ENCODE peak calls at places on chromosomes 4 and X, in five cellular contexts. E is A549, Y is SK-N-SH, O is GM12878, X is HepG2. N is an unnamed sample.

GRCh38 chr4:1234296-1234695 is 14.6 kb downstream of the CTBP1 start:
- DNase-seq in E (no peak), O (no peak), X (no peak), Y (peak; percentile 63), N (no peak)

GRCh38 chr4:52510939-52511583 is 148.0 kb downstream of the USP46 start:
- DNase-seq in Y (no peak), O (no peak), X (no peak), E (no peak), N (no peak)

GRCh38 chrX:10833299-10834169 is 213.1 kb upstream of the MID1 start:
- DNase-seq in O (no peak), Y (no peak), X (peak; percentile 10), E (peak; percentile 9), N (no peak)

GRCh38 chrX:38986586-38986985 is 185.3 kb downstream of the MID1IP1 start:
- DNase-seq in Y (no peak), E (no peak), X (no peak), O (no peak), N (no peak)

GRCh38 chr4:174084542-174084941 is 198.9 kb downstream of the FBXO8 start:
- DNase-seq in E (no peak), Y (no peak), X (no peak), O (no peak), N (no peak)

GRCh38 chr4:26331380-26331945 is 10.6 kb downstream of the RBPJ start:
- DNase-seq in Y (no peak), O (no peak), E (no peak), X (no peak), N (peak; percentile 61)

GRCh38 chr4:60133414-60133813 is 1066.7 kb upstream of the ADGRL3 start:
- DNase-seq in Y (no peak), O (no peak), E (no peak), X (no peak), N (no peak)

GRCh38 chr4:6263541-6264540 is 5.8 kb upstream of the WFS1 start:
- DNase-seq in O (no peak), X (peak; percentile 60), E (peak; percentile 43), Y (peak; percentile 69), N (no peak)

GRCh38 chrX:16807548-16807947 is 21.3 kb downstream of the TXLNG start:
- DNase-seq in O (no peak), Y (peak; percentile 23), X (no peak), E (peak; percentile 12), N (no peak)

GRCh38 chr4:36242629-36243354 is 1.5 kb downstream of the ARAP2 start:
- DNase-seq in Y (no peak), E (no peak), X (no peak), O (no peak), N (no peak)

GRCh38 chr4:113445286-113445685 is 316.3 kb downstream of the CAMK2D start:
- DNase-seq in Y (no peak), O (no peak), E (peak; percentile 23), X (no peak), N (no peak)

GRCh38 chrX:77731821-77732419 is 54.1 kb downstream of the ATRX start:
- DNase-seq in X (peak; percentile 21), E (peak; percentile 7), O (no peak), Y (no peak), N (no peak)

DNA sequence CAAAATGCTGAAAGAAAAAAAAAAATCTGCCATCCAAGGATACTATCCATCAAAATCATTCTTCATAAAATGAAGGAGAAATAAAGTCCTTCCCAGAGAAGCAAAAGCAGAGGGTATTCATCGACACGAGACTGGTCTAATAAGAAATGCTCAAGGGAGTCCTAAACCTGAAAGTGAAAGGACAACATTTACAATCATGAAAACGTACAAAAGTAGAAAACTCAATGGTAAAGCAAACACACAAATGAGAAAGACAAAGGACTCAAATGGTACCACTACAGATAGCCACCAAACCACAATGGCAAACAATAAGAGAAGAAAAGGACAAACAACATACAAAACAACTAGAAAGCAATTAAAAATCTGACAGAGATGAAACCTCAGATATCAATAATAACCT is 41.0 kb downstream of the CD99L2 start:
- DNase-seq in O (no peak), X (no peak), Y (no peak), E (no peak), N (no peak)
- H3K4me3 ChIP-seq in O (no peak overlapping the region), X (no peak overlapping the region), Y (no peak overlapping the region), E (no peak overlapping the region), N (no peak overlapping the region)

GRCh38 chr4:99252746-99253145 is 33.7 kb upstream of the ADH6 start:
- DNase-seq in X (no peak), Y (no peak), E (no peak), O (no peak), N (no peak)

GRCh38 chr4:99248714-99249113 is 29.7 kb upstream of the ADH6 start:
- DNase-seq in O (no peak), X (no peak), E (no peak), Y (no peak), N (no peak)
- TF ChIP-seq REST in O (no peak), X (no peak), E (no peak), Y (no peak), N (no peak)

GRCh38 chr4:183806341-183806740 is 98.8 kb upstream of the STOX2 start:
- DNase-seq in O (no peak), X (no peak), Y (no peak), E (no peak), N (no peak)

GRCh38 chr4:183807420-183808101 is 97.5 kb upstream of the STOX2 start:
- DNase-seq in E (no peak), Y (no peak), O (no peak), X (no peak), N (no peak)

GRCh38 chr4:183812567-183812966 is 92.5 kb upstream of the STOX2 start:
- DNase-seq in X (no peak), Y (no peak), O (no peak), E (no peak), N (no peak)

GRCh38 chr4:183808102-183808466 is 97.0 kb upstream of the STOX2 start:
- DNase-seq in O (no peak), E (no peak), Y (no peak), X (no peak), N (no peak)
- H3K4me3 ChIP-seq in O (no peak overlapping the region), E (no peak overlapping the region), Y (no peak overlapping the region), X (no peak overlapping the region), N (no peak overlapping the region)

GRCh38 chr4:76610751-76611150 is 175.7 kb downstream of the SHROOM3 start:
- DNase-seq in E (no peak), O (no peak), X (no peak), Y (no peak), N (no peak)
- TF ChIP-seq REST in E (no peak), O (no peak), X (no peak), Y (no peak), N (no peak)

GRCh38 chr4:85416094-85416493 is 58.9 kb upstream of the ARHGAP24 start:
- DNase-seq in E (no peak), Y (no peak), O (no peak), X (no peak), N (no peak)

GRCh38 chr4:85423414-85423813 is 51.5 kb upstream of the ARHGAP24 start:
- DNase-seq in E (no peak), O (no peak), Y (no peak), X (no peak), N (no peak)

GRCh38 chr4:85420831-85421230 is 54.1 kb upstream of the ARHGAP24 start:
- DNase-seq in X (no peak), O (no peak), Y (no peak), E (no peak), N (no peak)

GRCh38 chr4:85414972-85415371 is 60.0 kb upstream of the ARHGAP24 start:
- DNase-seq in X (no peak), Y (no peak), O (no peak), E (no peak), N (no peak)

DNA sequence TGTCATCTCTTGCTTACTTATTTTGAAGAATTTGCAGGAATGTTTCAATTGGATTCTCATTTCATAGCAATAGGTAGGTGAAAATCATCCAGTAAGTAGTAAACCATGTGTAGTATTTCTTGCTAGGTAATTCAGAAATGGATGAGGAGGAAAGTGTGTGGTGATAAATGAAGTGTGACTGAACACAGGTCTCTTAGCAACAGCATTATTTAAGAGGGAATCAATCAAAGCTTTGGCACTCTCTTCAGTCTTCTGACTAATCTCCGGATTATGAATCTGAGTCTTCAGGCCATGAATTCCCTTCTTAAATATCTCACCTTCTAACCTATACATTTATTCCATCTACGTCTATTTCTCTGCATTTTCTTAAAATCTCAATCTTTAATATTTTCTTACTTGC is 55.8 kb upstream of the ARHGAP24 start:
- DNase-seq in X (no peak), E (no peak), O (no peak), Y (no peak), N (no peak)
- H3K4me3 ChIP-seq in X (no peak overlapping the region), E (no peak overlapping the region), O (no peak overlapping the region), Y (no peak overlapping the region), N (no peak overlapping the region)

GRCh38 chr4:79650794-79651431 is 242.9 kb upstream of the GK2 start:
- DNase-seq in E (no peak), O (no peak), Y (no peak), X (no peak), N (no peak)
- TF ChIP-seq REST in E (no peak), O (no peak), Y (no peak), X (no peak), N (no peak)

DNA sequence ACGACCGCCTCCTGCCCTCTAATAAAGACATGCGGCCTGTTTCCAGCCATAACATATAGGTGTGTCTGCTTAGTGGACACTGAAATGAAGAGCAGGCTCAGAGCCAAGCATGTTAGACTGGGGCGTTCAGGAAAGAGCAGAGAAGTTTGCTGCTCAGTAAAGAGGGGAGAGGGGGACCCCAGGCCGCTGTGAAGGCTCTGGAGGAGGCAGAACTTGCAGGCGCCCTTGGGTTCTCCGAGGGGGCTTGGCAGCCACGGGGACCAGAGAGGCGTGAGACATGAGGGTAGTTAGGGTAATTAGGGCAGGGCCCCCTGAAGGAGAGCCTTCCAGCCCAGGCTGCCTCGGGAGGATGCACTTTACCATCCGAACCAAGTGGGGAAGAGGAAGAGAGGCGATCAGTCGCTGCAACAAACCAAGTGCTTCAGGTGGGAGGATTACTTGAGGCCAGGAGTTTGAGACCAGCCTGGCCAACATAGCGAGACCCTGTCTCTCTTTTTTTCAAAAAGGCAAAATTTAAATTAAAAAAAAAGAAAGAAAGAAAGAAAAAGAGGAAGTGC is 46.6 kb upstream of the CDKN2AIP start:
- DNase-seq in E (no peak), X (no peak), Y (no peak), O (no peak), N (no peak)
- H3K4me3 ChIP-seq in E (peak overlapping the region; percentile 34), X (peak overlapping the region; percentile 71), Y (no peak overlapping the region), O (no peak overlapping the region), N (no peak overlapping the region)

GRCh38 chrX:40172169-40172979 is 74.6 kb upstream of the BCOR start:
- DNase-seq in Y (no peak), E (no peak), X (no peak), O (no peak), N (no peak)
- TF ChIP-seq REST in Y (no peak), E (no peak), X (no peak), O (no peak), N (no peak)